ENCODE peak calls at places on chromosome 3, in four cellular contexts. Q is neuronal stem cell, L is mesenchymal stem cell, C is IMR-90. F is an unnamed sample.

GRCh38 chr3:153977148-153977547 is 144.0 kb upstream of the ARHGEF26 start:
- DNase-seq in Q (no peak), L (no peak), C (no peak), F (no peak)

GRCh38 chr3:131174752-131175151 is 148.1 kb downstream of the NEK11 start:
- DNase-seq in Q (no peak), L (peak; percentile 2), C (no peak), F (no peak)

GRCh38 chr3:38636464-38636863 is 13.0 kb downstream of the SCN5A start:
- DNase-seq in Q (no peak), L (no peak), C (no peak), F (no peak)

GRCh38 chr3:145094355-145094941 is 1066.5 kb downstream of the PLOD2 start:
- DNase-seq in Q (peak; percentile 21), L (peak; percentile 89), C (peak; percentile 54), F (no peak)

GRCh38 chr3:185807455-185808068 is 17.3 kb downstream of the IGF2BP2 start:
- DNase-seq in Q (no peak), L (peak; percentile 79), C (peak; percentile 94), F (no peak)

GRCh38 chr3:118972974-118973373 is 61.7 kb downstream of the IGSF11 start:
- DNase-seq in Q (no peak), L (no peak), C (no peak), F (no peak)

GRCh38 chr3:160968731-160969130 is 136.4 kb downstream of the B3GALNT1 start:
- DNase-seq in Q (no peak), L (peak; percentile 13), C (peak; percentile 0), F (no peak)

GRCh38 chr3:11944052-11944673 is 60.0 kb upstream of the SYN2 start:
- DNase-seq in Q (no peak), L (no peak), C (peak; percentile 10), F (peak; percentile 17)

GRCh38 chr3:12798559-12799179 is 2.2 kb downstream of the CAND2 start:
- DNase-seq in Q (no peak), L (no peak), C (no peak), F (no peak)

GRCh38 chr3:74539879-74540278 is 74.6 kb downstream of the CNTN3 start:
- DNase-seq in Q (no peak), L (no peak), C (no peak), F (no peak)

GRCh38 chr3:34955684-34956083 is 683.6 kb upstream of the ARPP21 start:
- DNase-seq in Q (no peak), L (no peak), C (no peak), F (no peak)

GRCh38 chr3:5239602-5240001 is 52.1 kb downstream of the EDEM1 start:
- DNase-seq in Q (no peak), L (no peak), C (peak; percentile 13), F (no peak)

GRCh38 chr3:23992051-23992628 is 47.1 kb downstream of the NR1D2 start:
- DNase-seq in Q (no peak), L (peak; percentile 82), C (peak; percentile 55), F (no peak)

GRCh38 chr3:177778633-177779032 is 581.4 kb upstream of the TBL1XR1 start:
- DNase-seq in Q (no peak), L (no peak), C (no peak), F (no peak)

GRCh38 chr3:63228677-63229076 is 49.4 kb upstream of the SYNPR start:
- DNase-seq in Q (peak; percentile 14), L (peak; percentile 17), C (peak; percentile 12), F (no peak)

GRCh38 chr3:150410311-150411105 is 2.4 kb downstream of the TSC22D2 start:
- DNase-seq in Q (no peak), L (peak; percentile 39), C (peak; percentile 32), F (no peak)

GRCh38 chr3:141050576-141050912 is 603 bp upstream of the SPSB4 start:
- DNase-seq in Q (no peak), L (no peak), C (no peak), F (no peak)

GRCh38 chr3:164791263-164791662 is 287.0 kb downstream of the SI start:
- DNase-seq in Q (no peak), L (no peak), C (no peak), F (no peak)

GRCh38 chr3:58299839-58300516 is 6.1 kb upstream of the RPP14 start:
- DNase-seq in Q (peak; percentile 35), L (peak; percentile 48), C (peak; percentile 73), F (peak; percentile 53)

GRCh38 chr3:60080648-60081047 is 1030.8 kb upstream of the CFAP20DC start:
- DNase-seq in Q (no peak), L (no peak), C (no peak), F (no peak)

DNA sequence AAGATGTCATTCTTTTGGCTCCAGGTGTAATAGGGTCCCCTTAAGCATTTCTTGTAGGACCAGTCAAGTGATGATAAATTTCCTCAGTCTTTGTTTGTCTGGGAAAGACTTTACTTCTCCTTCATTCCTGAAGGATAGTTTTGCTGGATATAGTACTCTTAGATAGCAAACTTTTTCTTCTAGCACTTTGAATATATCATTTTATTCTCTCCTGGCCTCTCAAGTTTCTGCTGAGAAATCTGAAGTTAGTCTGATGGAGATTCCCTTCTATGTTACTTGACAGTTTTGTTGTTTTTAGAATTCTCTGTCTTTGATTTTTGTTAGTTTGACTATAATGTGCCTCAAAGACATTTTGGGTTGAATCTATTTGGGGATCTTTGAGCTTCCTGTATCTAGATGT is 181.2 kb upstream of the HES1 start:
- DNase-seq in Q (no peak), L (no peak), C (no peak), F (no peak)
- H2BK5ac ChIP-seq in Q (no peak overlapping the region), L (no peak overlapping the region), C (no peak overlapping the region), F (no peak overlapping the region)

DNA sequence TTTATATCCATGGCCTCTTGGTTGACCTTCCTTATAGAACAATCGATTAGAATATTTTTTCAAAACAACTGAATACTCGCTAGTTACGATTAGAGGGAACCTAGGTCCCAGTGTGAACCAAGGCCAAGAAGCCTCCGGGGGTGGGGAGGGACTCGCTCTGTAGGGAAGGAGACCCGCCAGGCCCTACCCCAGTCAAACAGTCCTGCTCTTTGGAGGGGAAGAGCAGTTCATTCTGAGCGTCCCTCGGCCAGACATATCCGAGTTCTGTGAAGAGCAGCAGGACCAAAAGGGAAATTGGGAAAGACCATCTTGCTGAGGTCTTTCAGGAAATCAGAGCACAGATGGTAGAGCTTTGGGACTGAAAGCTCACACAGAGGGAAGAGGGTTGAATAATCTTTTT is 137.3 kb upstream of the HES1 start:
- DNase-seq in Q (no peak), L (no peak), C (no peak), F (no peak)
- H2BK5ac ChIP-seq in Q (no peak overlapping the region), L (no peak overlapping the region), C (no peak overlapping the region), F (no peak overlapping the region)

DNA sequence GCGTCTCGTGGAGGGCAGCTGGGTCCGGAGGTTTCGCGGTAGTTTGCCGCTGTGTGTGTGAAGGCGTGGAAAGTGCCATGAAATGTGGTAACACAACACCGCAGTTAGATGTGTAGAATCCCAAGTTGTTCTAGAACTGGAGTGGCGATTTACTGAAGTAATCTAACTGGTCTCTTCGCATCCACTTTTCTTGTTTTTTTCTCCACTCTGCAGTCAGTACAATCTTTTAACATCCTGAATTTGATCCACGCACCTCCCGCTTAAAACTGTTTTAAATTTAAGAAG is 479 bp downstream of the GTF2E1 start:
- DNase-seq in Q (no peak), L (no peak), C (peak; percentile 29), F (no peak)
- H2BK5ac ChIP-seq in Q (no peak overlapping the region), L (no peak overlapping the region), C (peak overlapping the region; percentile 53), F (peak overlapping the region; percentile 60)

DNA sequence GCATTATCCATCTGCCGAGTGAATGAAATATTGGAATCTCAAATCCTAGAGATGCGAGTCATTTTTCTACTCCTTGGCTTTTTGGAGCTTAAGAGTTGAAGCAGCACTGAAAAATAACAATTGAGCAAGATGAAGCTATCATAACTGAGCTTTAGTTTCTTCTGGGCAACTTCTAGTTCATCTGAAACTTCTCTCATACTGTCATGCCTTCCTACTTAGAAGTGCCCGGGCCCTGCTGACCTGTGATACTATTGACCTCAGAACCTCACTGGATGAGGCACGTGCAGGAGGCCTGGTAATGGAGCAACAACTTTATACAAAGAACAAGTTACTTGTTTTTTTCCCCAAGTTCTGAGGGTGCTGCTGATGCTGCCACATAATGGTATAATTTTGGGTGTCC is 48.5 kb upstream of the P3H2 start:
- DNase-seq in Q (no peak), L (no peak), C (peak; percentile 37), F (no peak)
- H2BK5ac ChIP-seq in Q (no peak overlapping the region), L (no peak overlapping the region), C (peak overlapping the region; percentile 8), F (no peak overlapping the region)

GRCh38 chr3:195662-196061 is 901 bp upstream of the CHL1 start:
- DNase-seq in Q (no peak), L (no peak), C (no peak), F (no peak)

GRCh38 chr3:197891-198491 is 1.4 kb downstream of the CHL1 start:
- DNase-seq in Q (peak; percentile 21), L (no peak), C (no peak), F (peak; percentile 58)

GRCh38 chr3:194421-194820 is 2.1 kb upstream of the CHL1 start:
- DNase-seq in Q (no peak), L (no peak), C (no peak), F (no peak)

GRCh38 chr3:197154-197855 is 742 bp downstream of the CHL1 start:
- DNase-seq in Q (peak; percentile 40), L (no peak), C (no peak), F (peak; percentile 81)

DNA sequence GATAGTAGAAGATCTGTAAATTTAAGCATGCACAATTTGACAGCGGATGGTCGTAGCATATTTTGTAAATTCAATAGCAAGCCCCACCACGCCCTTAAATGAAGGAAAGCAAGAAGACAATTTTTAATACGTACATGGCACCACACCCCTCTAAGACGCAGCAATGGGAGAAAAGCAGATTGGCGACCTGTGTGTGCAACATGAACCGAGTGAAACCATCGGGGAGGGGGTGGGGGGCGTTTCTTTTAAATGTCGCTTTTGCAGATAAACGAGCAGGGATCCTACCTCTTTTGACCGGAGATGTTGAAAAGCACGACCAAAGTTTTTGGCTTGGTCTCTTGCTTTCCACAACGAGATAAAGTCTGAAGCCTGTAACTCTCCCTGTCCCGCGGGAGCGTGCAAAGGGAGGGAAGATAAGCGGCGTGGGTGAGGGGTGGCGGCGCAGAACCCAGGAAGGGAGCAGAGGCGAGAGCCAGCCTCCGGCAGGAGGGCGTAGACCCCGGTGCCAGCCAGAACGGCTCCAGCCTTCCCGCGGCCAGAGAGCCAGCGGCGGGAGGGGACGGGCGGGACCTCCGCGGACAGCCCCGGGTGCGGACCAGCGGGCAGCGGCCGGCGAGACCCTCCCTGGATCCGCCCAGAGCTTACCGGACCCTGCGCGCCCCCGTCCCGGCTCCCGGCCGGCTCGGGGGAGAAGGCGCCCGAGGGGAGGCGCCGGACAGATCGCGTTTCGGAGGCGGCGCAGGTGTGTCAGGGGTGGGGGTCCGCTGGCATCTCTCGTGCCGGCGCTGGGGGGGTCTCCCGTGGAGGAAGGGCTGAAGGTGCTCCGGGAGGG is at the start of gene CHL1:
- DNase-seq in Q (peak; percentile 47), L (no peak), C (no peak), F (peak; percentile 77)
- H2BK5ac ChIP-seq in Q (peak within 1 kb of the TSS; percentile 39), L (no peak within 1 kb of the TSS), C (no peak within 1 kb of the TSS), F (no peak within 1 kb of the TSS)

DNA sequence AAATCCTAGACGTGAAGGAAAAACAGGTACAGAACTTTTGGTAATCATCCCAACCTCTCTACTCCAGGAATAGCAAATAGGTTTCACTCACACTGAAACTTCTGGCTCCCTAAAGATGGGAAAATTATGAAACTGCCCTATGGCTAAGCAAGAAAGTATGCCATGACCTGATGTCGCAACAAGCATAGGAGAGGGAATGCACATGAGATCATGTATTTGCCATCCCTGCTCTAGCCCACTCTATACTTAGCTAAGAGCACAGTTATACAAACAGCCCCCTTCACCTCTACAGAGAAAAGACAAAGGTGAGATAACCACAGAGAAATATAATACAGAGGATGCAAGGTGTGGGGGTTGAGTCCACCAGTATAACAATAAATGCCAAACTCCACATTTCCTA is 102.7 kb downstream of the TBC1D5 start:
- DNase-seq in Q (no peak), L (peak; percentile 95), C (peak; percentile 94), F (no peak)
- H2BK5ac ChIP-seq in Q (no peak overlapping the region), L (no peak overlapping the region), C (peak overlapping the region; percentile 98), F (no peak overlapping the region)

GRCh38 chr3:163547045-163547692 is 1531.1 kb downstream of the SI start:
- DNase-seq in Q (no peak), L (no peak), C (no peak), F (no peak)
- H2BK5ac ChIP-seq in Q (no peak overlapping the region), L (no peak overlapping the region), C (no peak overlapping the region), F (no peak overlapping the region)

F was measured in H1.